ENCODE peak calls at places on chromosomes 12 and 14, in eight cellular contexts. X is NAMALWA; M is neural crest cell; N is stimulated activated CD8-positive, alpha-beta memory T cell treated with anti-CD3 and anti-CD28 coated beads, Interleukin-7, amount 100 ng/mL, for 4 hours; T is stromal cell of bone marrow; E is WERI-Rb-1; Z is fibroblast of the aortic adventitia; S is tibial nerve. D is an unnamed sample.
A peak's percentile ranks its signal among the peaks of the same experiment; 100 is the strongest.

GRCh38 chr14:35416108-35416750 is 11.7 kb upstream of the NFKBIA start:
- DNase-seq in T (no peak), N (peak; percentile 75), M (no peak), X (no peak), Z (no peak), E (no peak), S (no peak), D (no peak)

GRCh38 chr12:20280515-20280914 is 87.8 kb upstream of the PDE3A start:
- DNase-seq in Z (peak; percentile 74), N (no peak), E (no peak), M (no peak), X (no peak), T (peak; percentile 21), S (no peak), D (no peak)

GRCh38 chr14:91406982-91407381 is 10.6 kb downstream of the CCDC88C start:
- DNase-seq in X (no peak), M (no peak), Z (no peak), N (no peak), E (no peak), T (no peak), S (no peak), D (no peak)

GRCh38 chr12:40262657-40263056 is 37.9 kb downstream of the LRRK2 start:
- DNase-seq in Z (no peak), M (no peak), N (no peak), X (no peak), T (no peak), S (no peak), E (no peak), D (no peak)

GRCh38 chr12:130104596-130105253 is 57.5 kb upstream of the FZD10 start:
- DNase-seq in E (peak; percentile 69), M (peak; percentile 38), Z (no peak), N (no peak), X (no peak), S (no peak), T (no peak), D (no peak)

GRCh38 chr14:103312006-103312635 is 21.9 kb upstream of the EIF5 start:
- DNase-seq in E (no peak), S (no peak), N (no peak), X (no peak), Z (no peak), T (no peak), M (no peak), D (peak; percentile 66)

GRCh38 chr12:63917864-63918742 is 73.6 kb downstream of the SRGAP1 start:
- DNase-seq in M (no peak), E (peak; percentile 26), T (peak; percentile 94), X (peak; percentile 26), N (no peak), S (no peak), Z (peak; percentile 99), D (no peak)

GRCh38 chr14:104444159-104445030 is 135.2 kb upstream of the C14orf180 start:
- DNase-seq in M (no peak), N (no peak), T (no peak), S (no peak), E (no peak), Z (no peak), X (no peak), D (no peak)

GRCh38 chr14:71720978-71721624 is 211.1 kb upstream of the RGS6 start:
- DNase-seq in S (no peak), X (peak; percentile 24), E (peak; percentile 71), N (no peak), T (peak; percentile 66), Z (peak; percentile 89), M (peak; percentile 58), D (no peak)

GRCh38 chr12:52650520-52651081 is 1.4 kb downstream of the KRT2 start:
- DNase-seq in S (no peak), N (no peak), M (no peak), Z (no peak), E (no peak), T (peak; percentile 10), X (no peak), D (no peak)

GRCh38 chr14:92677087-92677668 is 71.2 kb downstream of the LGMN start:
- DNase-seq in M (no peak), S (no peak), E (no peak), N (no peak), T (no peak), X (peak; percentile 62), Z (no peak), D (no peak)

GRCh38 chr14:34872822-34873590 is 2.2 kb downstream of the BAZ1A start:
- DNase-seq in Z (peak; percentile 64), X (no peak), N (no peak), S (no peak), M (no peak), T (peak; percentile 33), E (no peak), D (no peak)

GRCh38 chr14:90409209-90409730 is 12.4 kb downstream of the CALM1 start:
- DNase-seq in Z (peak; percentile 93), S (no peak), N (no peak), E (no peak), T (peak; percentile 97), X (no peak), M (no peak), D (peak; percentile 82)

GRCh38 chr12:6684609-6685008 is 4.6 kb downstream of the ZNF384 start:
- DNase-seq in X (peak; percentile 74), E (peak; percentile 24), Z (no peak), S (no peak), M (peak; percentile 32), N (no peak), T (no peak), D (no peak)

GRCh38 chr12:18250313-18250916 is 10.9 kb upstream of the PIK3C2G start:
- DNase-seq in X (peak; percentile 83), Z (peak; percentile 87), S (no peak), E (peak; percentile 20), T (peak; percentile 55), M (peak; percentile 23), N (no peak), D (no peak)

GRCh38 chr14:78638926-78639325 is 468.8 kb downstream of the NRXN3 start:
- DNase-seq in T (no peak), X (no peak), N (no peak), S (no peak), M (no peak), Z (no peak), E (no peak), D (no peak)

GRCh38 chr12:101696477-101697196 is 803 bp upstream of the CHPT1 start:
- DNase-seq in Z (peak; percentile 40), M (no peak), N (no peak), S (no peak), X (peak; percentile 75), E (peak; percentile 30), T (no peak), D (no peak)

GRCh38 chr12:110619534-110619953 is 5.6 kb downstream of the TCTN1 start:
- DNase-seq in Z (no peak), S (no peak), M (no peak), X (peak; percentile 65), E (no peak), N (no peak), T (peak; percentile 21), D (no peak)

GRCh38 chr14:34981743-34982420 is 910 bp upstream of the SRP54 start:
- DNase-seq in M (peak; percentile 45), Z (no peak), S (no peak), N (no peak), T (no peak), X (peak; percentile 71), E (peak; percentile 32), D (no peak)